ENCODE peak calls at places on chromosomes 4 and X, in four cellular contexts. X, F, H and I are unnamed samples. For H3K9me3, the result is how much of the 10 kb centered on the place peaks cover.

GRCh38 chrX:20527458-20528099 is 260.9 kb upstream of the RPS6KA3 start:
- DNase-seq in X (no peak), F (no peak), H (no peak), I (no peak)

GRCh38 chrX:54921427-54922021 is 900 bp downstream of the TRO start:
- DNase-seq in X (peak), F (no peak), H (peak), I (peak)

GRCh38 chrX:13463608-13464007 is 105.8 kb upstream of the EGFL6 start:
- DNase-seq in X (peak), F (no peak), H (peak), I (peak)

GRCh38 chr4:59598233-59598618 is 1601.9 kb upstream of the ADGRL3 start:
- DNase-seq in X (no peak), F (no peak), H (no peak), I (no peak)

GRCh38 chrX:39018526-39018925 is 217.3 kb downstream of the MID1IP1 start:
- DNase-seq in X (no peak), F (no peak), H (no peak), I (no peak)

GRCh38 chr4:142360657-142361056 is 485.4 kb downstream of the INPP4B start:
- DNase-seq in X (no peak), F (no peak), H (no peak), I (no peak)

GRCh38 chr4:46389301-46389761 is 597 bp downstream of the GABRA2 start:
- DNase-seq in X (no peak), F (peak), H (no peak), I (no peak)

GRCh38 chr4:81565137-81565870 is 93.6 kb upstream of the RASGEF1B start:
- DNase-seq in X (peak), F (peak), H (peak), I (peak)

GRCh38 chrX:123219916-123220315 is 35.8 kb downstream of the GRIA3 start:
- DNase-seq in X (peak), F (no peak), H (no peak), I (no peak)

GRCh38 chr4:143184217-143184502 is 557 bp upstream of the USP38 start:
- DNase-seq in X (no peak), F (no peak), H (no peak), I (no peak)

GRCh38 chrX:106100442-106100841 is 61.9 kb upstream of the SERPINA7 start:
- DNase-seq in X (no peak), F (peak), H (no peak), I (no peak)

GRCh38 chrX:109299091-109299490 is 182.8 kb downstream of the GUCY2F start:
- DNase-seq in X (no peak), F (no peak), H (no peak), I (no peak)

GRCh38 chr4:66736593-66736992 is 808.7 kb downstream of the CENPC start:
- DNase-seq in X (no peak), F (no peak), H (no peak), I (no peak)

GRCh38 chr4:6340446-6341015 is 70.9 kb downstream of the WFS1 start:
- DNase-seq in X (no peak), F (peak), H (no peak), I (no peak)

GRCh38 chr4:84681488-84682274 is 98.8 kb downstream of the CDS1 start:
- DNase-seq in X (no peak), F (no peak), H (no peak), I (no peak)

GRCh38 chrX:58025979-58026378 is 115.7 kb upstream of the ZXDA start:
- DNase-seq in X (peak), F (no peak), H (no peak), I (no peak)

GRCh38 chrX:40107291-40108083 is 9.7 kb upstream of the BCOR start:
- DNase-seq in X (peak), F (peak), H (peak), I (peak)

GRCh38 chr4:13535118-13535517 is 9.2 kb downstream of the NKX3-2 start:
- DNase-seq in X (no peak), F (peak), H (no peak), I (no peak)

GRCh38 chrX:16465081-16465876 is 184.7 kb upstream of the S100G start:
- DNase-seq in X (no peak), F (no peak), H (no peak), I (no peak)

GRCh38 chr4:82458729-82459128 is 28.3 kb downstream of the ENOPH1 start:
- DNase-seq in X (no peak), F (no peak), H (no peak), I (no peak)

GRCh38 chrX:47483310-47484268 is 567 bp upstream of the ZNF41 start:
- DNase-seq in X (peak), F (no peak), H (no peak), I (peak)

GRCh38 chr4:170025523-170026252 is 507 bp downstream of the MFAP3L start:
- DNase-seq in X (peak), F (peak), H (no peak), I (peak)

GRCh38 chrX:117985241-117985640 is 131.4 kb downstream of the KLHL13 start:
- DNase-seq in X (no peak), F (no peak), H (no peak), I (no peak)

DNA sequence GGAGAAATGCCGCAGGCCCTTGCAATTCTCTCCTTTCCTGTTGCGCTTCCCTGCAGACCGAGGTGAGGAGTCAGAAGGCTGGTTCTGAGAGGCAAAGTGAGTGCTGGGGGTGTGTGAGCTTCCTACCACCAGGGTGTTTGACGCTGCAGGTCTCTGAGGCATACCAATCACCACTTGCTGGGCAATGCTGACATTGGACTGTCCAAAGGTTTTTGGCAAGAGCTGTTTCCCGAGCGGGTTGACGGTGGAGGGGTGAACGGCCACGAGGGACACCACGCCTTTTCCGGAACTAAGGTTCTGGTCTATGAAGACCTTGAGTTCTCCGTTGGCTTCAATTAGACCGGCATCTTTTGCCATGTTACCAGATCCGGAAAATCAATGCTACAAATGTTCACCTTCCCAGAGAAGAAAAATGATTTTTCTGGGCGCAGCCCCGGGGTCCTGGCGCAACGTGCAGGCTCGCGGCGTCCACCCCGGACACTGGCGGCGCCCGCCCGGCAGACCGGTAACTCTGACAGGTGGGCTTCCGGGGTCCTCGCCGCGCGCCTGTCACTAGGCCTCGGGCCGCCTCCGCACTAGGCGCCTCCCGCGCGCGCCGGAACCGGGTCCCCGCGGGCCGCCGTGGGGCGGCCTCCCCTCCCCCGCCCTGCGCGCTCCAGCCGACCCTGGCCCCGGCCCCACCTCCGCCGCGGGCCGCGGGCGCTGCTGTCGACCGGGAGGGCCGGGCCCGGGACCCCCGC is 44.9 kb upstream of the FAM47C start:
- DNase-seq in X (no peak), F (peak), H (no peak), I (no peak)
- TF ChIP-seq CTCF in X (no peak), F (no peak), H (no peak), I (no peak)

DNA sequence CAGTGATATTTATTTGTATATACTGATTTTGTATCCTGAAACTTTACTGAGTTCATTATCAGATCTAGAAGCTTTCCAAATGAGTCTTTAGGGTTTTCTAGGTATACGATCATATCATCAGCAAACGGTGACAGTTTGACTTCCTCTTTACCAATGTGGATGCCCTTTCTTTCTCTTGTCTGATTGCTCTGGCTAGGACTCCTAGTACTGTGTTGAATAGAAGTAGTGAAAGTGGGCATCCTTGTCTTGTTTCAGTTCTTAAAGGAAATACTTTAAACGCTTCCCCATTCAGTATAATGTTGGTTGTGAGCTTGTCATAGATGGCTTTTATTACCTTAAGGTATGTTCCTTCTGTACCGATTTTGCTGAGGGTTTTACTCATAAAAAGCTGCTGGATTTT is 37.5 kb downstream of the CBR4 start:
- DNase-seq in X (no peak), F (no peak), H (no peak), I (no peak)
- H3K9me3 ChIP-seq in X (under half), F (under half), H (under half), I (under half)

DNA sequence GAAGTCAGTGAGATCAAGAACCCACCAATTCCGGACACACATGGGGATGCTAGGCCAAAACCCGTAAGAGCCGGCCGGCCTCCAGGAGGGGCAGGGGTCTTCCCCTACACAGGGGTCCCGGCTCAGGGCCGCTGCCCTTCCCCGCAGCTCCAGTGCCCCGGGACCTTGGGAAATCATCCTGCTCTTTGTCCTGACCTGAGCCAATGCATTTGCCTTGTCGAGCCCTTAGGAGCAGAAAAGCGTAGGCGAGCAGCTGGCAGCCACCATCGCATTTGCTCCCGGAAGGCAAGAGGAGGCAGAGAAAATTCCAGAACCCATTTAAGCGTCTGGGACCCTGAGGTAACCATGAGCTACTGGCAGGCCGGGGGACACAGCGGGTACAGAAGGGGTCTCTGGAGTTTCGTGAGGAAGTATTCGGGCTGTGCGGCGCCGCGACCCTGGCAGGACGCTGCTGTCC is 7.4 kb upstream of the TNIP2 start:
- DNase-seq in X (no peak), F (peak), H (peak), I (peak)
- TF ChIP-seq CTCF in X (no peak), F (no peak), H (no peak), I (no peak)

GRCh38 chr4:25213327-25213979 is 20.4 kb upstream of the PI4K2B start:
- DNase-seq in X (no peak), F (no peak), H (no peak), I (no peak)
- H3K9me3 ChIP-seq in X (under half), F (under half), H (under half), I (under half)

GRCh38 chr4:63226236-63226635 is 1183.0 kb downstream of the TECRL start:
- DNase-seq in X (no peak), F (no peak), H (no peak), I (no peak)

GRCh38 chr4:63218837-63219236 is 1190.4 kb downstream of the TECRL start:
- DNase-seq in X (no peak), F (no peak), H (no peak), I (no peak)

GRCh38 chr4:63222466-63222865 is 1186.8 kb downstream of the TECRL start:
- DNase-seq in X (no peak), F (no peak), H (no peak), I (no peak)

GRCh38 chr4:63221477-63221876 is 1187.8 kb downstream of the TECRL start:
- DNase-seq in X (no peak), F (no peak), H (no peak), I (no peak)
- TF ChIP-seq CTCF in X (no peak), F (no peak), H (no peak), I (no peak)

DNA sequence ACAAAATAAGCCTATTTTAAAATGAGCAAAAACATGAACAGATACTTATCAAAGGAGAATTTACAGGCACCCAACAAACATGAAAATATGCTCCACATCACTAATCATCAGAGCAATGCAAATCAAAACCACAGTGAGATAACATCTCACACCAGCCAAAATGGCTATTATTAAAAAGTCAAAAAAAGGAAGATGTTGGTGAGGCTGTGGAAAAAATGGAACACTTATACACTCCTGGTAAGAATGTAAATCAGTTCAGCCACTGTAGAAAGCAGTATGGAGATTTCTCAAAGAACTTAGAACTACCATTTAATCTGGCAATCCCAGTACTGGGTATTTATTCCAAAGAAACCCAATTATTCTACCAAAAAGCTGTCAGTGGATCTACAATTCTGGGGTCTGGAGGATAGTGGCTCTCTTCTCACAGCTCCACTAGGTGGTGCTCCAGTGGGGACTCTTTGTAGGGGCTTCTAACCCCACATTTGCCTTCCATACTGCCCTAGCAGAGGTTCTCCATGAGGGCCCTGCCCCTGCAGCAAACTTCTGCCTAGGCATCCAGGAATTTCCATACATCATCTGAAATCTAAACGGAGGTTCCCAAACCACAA is 9.1 kb upstream of the ZNF732 start:
- DNase-seq in X (no peak), F (no peak), H (no peak), I (no peak)
- H3K9me3 ChIP-seq in X (under half), F (under half), H (under half), I (under half)